ENCODE peak calls at places on chromosomes 7 and 10, in seven cellular contexts. One of them, this sample, is unnamed.

GRCh38 chr7:108004220-108005142 is 1.5 kb upstream of the LAMB1 start:
- DNase-seq in astrocyte of the cerebellum: no peak
- DNase-seq in skeletal muscle cell: no peak
- DNase-seq in body of pancreas: peak; percentile 49
- DNase-seq in A549: peak; percentile 81
- DNase-seq in neuronal stem cell: no peak
- DNase-seq in OCI-LY7: no peak
- DNase-seq in this sample: no peak

GRCh38 chr10:110008518-110009339 is 945 bp downstream of the ADD3 start:
- DNase-seq in skeletal muscle cell: no peak
- DNase-seq in astrocyte of the cerebellum: no peak
- DNase-seq in body of pancreas: peak; percentile 71
- DNase-seq in neuronal stem cell: peak; percentile 15
- DNase-seq in OCI-LY7: peak; percentile 81
- DNase-seq in A549: peak; percentile 13
- DNase-seq in this sample: no peak

GRCh38 chr7:142152076-142152475 is 40.6 kb downstream of the MGAM2 start:
- DNase-seq in A549: no peak
- DNase-seq in OCI-LY7: no peak
- DNase-seq in body of pancreas: no peak
- DNase-seq in astrocyte of the cerebellum: no peak
- DNase-seq in skeletal muscle cell: no peak
- DNase-seq in neuronal stem cell: no peak
- DNase-seq in this sample: no peak

GRCh38 chr7:84337386-84337785 is 142.8 kb upstream of the SEMA3A start:
- DNase-seq in A549: no peak
- DNase-seq in astrocyte of the cerebellum: peak; percentile 70
- DNase-seq in OCI-LY7: no peak
- DNase-seq in skeletal muscle cell: peak; percentile 47
- DNase-seq in neuronal stem cell: no peak
- DNase-seq in body of pancreas: no peak
- DNase-seq in this sample: no peak

GRCh38 chr10:6044651-6045599 is 17.2 kb downstream of the IL2RA start:
- DNase-seq in astrocyte of the cerebellum: no peak
- DNase-seq in OCI-LY7: peak; percentile 40
- DNase-seq in neuronal stem cell: no peak
- DNase-seq in body of pancreas: no peak
- DNase-seq in A549: no peak
- DNase-seq in skeletal muscle cell: no peak
- DNase-seq in this sample: no peak

GRCh38 chr10:18233775-18234174 is 93.6 kb downstream of the CACNB2 start:
- DNase-seq in astrocyte of the cerebellum: no peak
- DNase-seq in neuronal stem cell: no peak
- DNase-seq in A549: no peak
- DNase-seq in skeletal muscle cell: no peak
- DNase-seq in body of pancreas: peak; percentile 41
- DNase-seq in OCI-LY7: no peak
- DNase-seq in this sample: no peak

GRCh38 chr10:130428936-130429335 is 292.7 kb downstream of the GLRX3 start:
- DNase-seq in astrocyte of the cerebellum: no peak
- DNase-seq in neuronal stem cell: no peak
- DNase-seq in body of pancreas: no peak
- DNase-seq in skeletal muscle cell: no peak
- DNase-seq in A549: no peak
- DNase-seq in OCI-LY7: no peak
- DNase-seq in this sample: no peak

GRCh38 chr10:101597036-101597435 is 8.9 kb downstream of the DPCD start:
- DNase-seq in body of pancreas: no peak
- DNase-seq in skeletal muscle cell: no peak
- DNase-seq in A549: no peak
- DNase-seq in astrocyte of the cerebellum: no peak
- DNase-seq in neuronal stem cell: peak; percentile 37
- DNase-seq in OCI-LY7: no peak
- DNase-seq in this sample: no peak

GRCh38 chr7:150799741-150800575 is at the start of gene TMEM176B:
- DNase-seq in OCI-LY7: no peak
- DNase-seq in A549: no peak
- DNase-seq in skeletal muscle cell: no peak
- DNase-seq in astrocyte of the cerebellum: no peak
- DNase-seq in body of pancreas: no peak
- DNase-seq in neuronal stem cell: no peak
- DNase-seq in this sample: no peak

GRCh38 chr10:6665847-6666246 is 85.8 kb upstream of the PRKCQ start:
- DNase-seq in body of pancreas: no peak
- DNase-seq in A549: no peak
- DNase-seq in neuronal stem cell: no peak
- DNase-seq in astrocyte of the cerebellum: no peak
- DNase-seq in skeletal muscle cell: no peak
- DNase-seq in OCI-LY7: peak; percentile 15
- DNase-seq in this sample: no peak

GRCh38 chr7:57416601-57417358 is 33.2 kb upstream of the ZNF716 start:
- DNase-seq in neuronal stem cell: no peak
- DNase-seq in body of pancreas: no peak
- DNase-seq in A549: no peak
- DNase-seq in OCI-LY7: no peak
- DNase-seq in skeletal muscle cell: no peak
- DNase-seq in astrocyte of the cerebellum: no peak
- DNase-seq in this sample: no peak

GRCh38 chr7:44087914-44088838 is 5.8 kb upstream of the POLM start:
- DNase-seq in A549: no peak
- DNase-seq in OCI-LY7: no peak
- DNase-seq in body of pancreas: no peak
- DNase-seq in skeletal muscle cell: no peak
- DNase-seq in neuronal stem cell: no peak
- DNase-seq in astrocyte of the cerebellum: peak; percentile 82
- DNase-seq in this sample: peak; percentile 67

GRCh38 chr7:75649462-75649861 is 89.3 kb downstream of the HIP1 start:
- DNase-seq in skeletal muscle cell: no peak
- DNase-seq in A549: no peak
- DNase-seq in body of pancreas: no peak
- DNase-seq in astrocyte of the cerebellum: no peak
- DNase-seq in neuronal stem cell: no peak
- DNase-seq in OCI-LY7: no peak
- DNase-seq in this sample: no peak

GRCh38 chr10:61733358-61733940 is 70.7 kb downstream of the CABCOCO1 start:
- DNase-seq in body of pancreas: no peak
- DNase-seq in OCI-LY7: peak; percentile 56
- DNase-seq in astrocyte of the cerebellum: peak; percentile 45
- DNase-seq in A549: no peak
- DNase-seq in neuronal stem cell: peak; percentile 24
- DNase-seq in skeletal muscle cell: peak; percentile 8
- DNase-seq in this sample: no peak

GRCh38 chr10:68666280-68666760 is 54.7 kb upstream of the CCAR1 start:
- DNase-seq in astrocyte of the cerebellum: peak; percentile 85
- DNase-seq in A549: no peak
- DNase-seq in OCI-LY7: no peak
- DNase-seq in skeletal muscle cell: peak; percentile 83
- DNase-seq in body of pancreas: no peak
- DNase-seq in neuronal stem cell: no peak
- DNase-seq in this sample: peak; percentile 83

GRCh38 chr7:117715784-117716445 is 157.3 kb downstream of the CTTNBP2 start:
- DNase-seq in skeletal muscle cell: no peak
- DNase-seq in astrocyte of the cerebellum: peak; percentile 35
- DNase-seq in body of pancreas: peak; percentile 33
- DNase-seq in OCI-LY7: peak; percentile 40
- DNase-seq in neuronal stem cell: peak; percentile 27
- DNase-seq in A549: peak; percentile 61
- DNase-seq in this sample: peak; percentile 19

GRCh38 chr7:2478387-2478760 is 2.2 kb upstream of the GRIFIN start:
- DNase-seq in A549: no peak
- DNase-seq in astrocyte of the cerebellum: no peak
- DNase-seq in OCI-LY7: no peak
- DNase-seq in body of pancreas: peak; percentile 77
- DNase-seq in skeletal muscle cell: no peak
- DNase-seq in neuronal stem cell: no peak
- DNase-seq in this sample: no peak

GRCh38 chr7:158809596-158809995 is 19.7 kb downstream of the ESYT2 start:
- DNase-seq in skeletal muscle cell: no peak
- DNase-seq in OCI-LY7: no peak
- DNase-seq in neuronal stem cell: no peak
- DNase-seq in A549: no peak
- DNase-seq in body of pancreas: no peak
- DNase-seq in astrocyte of the cerebellum: no peak
- DNase-seq in this sample: no peak

GRCh38 chr7:91949221-91950009 is 8.8 kb downstream of the AKAP9 start:
- DNase-seq in body of pancreas: no peak
- DNase-seq in neuronal stem cell: no peak
- DNase-seq in skeletal muscle cell: no peak
- DNase-seq in astrocyte of the cerebellum: no peak
- DNase-seq in OCI-LY7: no peak
- DNase-seq in A549: no peak
- DNase-seq in this sample: no peak

GRCh38 chr10:33252794-33253203 is 81.7 kb downstream of the NRP1 start:
- DNase-seq in A549: peak; percentile 43
- DNase-seq in skeletal muscle cell: peak; percentile 65
- DNase-seq in neuronal stem cell: no peak
- DNase-seq in body of pancreas: no peak
- DNase-seq in astrocyte of the cerebellum: peak; percentile 57
- DNase-seq in OCI-LY7: no peak
- DNase-seq in this sample: peak; percentile 77

GRCh38 chr7:75866129-75866496 is 12.7 kb upstream of the RHBDD2 start:
- DNase-seq in astrocyte of the cerebellum: no peak
- DNase-seq in neuronal stem cell: no peak
- DNase-seq in body of pancreas: no peak
- DNase-seq in A549: no peak
- DNase-seq in OCI-LY7: no peak
- DNase-seq in skeletal muscle cell: no peak
- DNase-seq in this sample: no peak

GRCh38 chr10:86553639-86554038 is 32.0 kb upstream of the WAPL start:
- DNase-seq in astrocyte of the cerebellum: no peak
- DNase-seq in A549: no peak
- DNase-seq in skeletal muscle cell: no peak
- DNase-seq in OCI-LY7: no peak
- DNase-seq in body of pancreas: no peak
- DNase-seq in neuronal stem cell: no peak
- DNase-seq in this sample: no peak

GRCh38 chr10:118698421-118698820 is 56.3 kb downstream of the CACUL1 start:
- DNase-seq in OCI-LY7: no peak
- DNase-seq in astrocyte of the cerebellum: peak; percentile 27
- DNase-seq in A549: peak; percentile 11
- DNase-seq in neuronal stem cell: no peak
- DNase-seq in body of pancreas: no peak
- DNase-seq in skeletal muscle cell: no peak
- DNase-seq in this sample: no peak
- H3K4me3 ChIP-seq in OCI-LY7: no peak overlapping the region
- H3K4me3 ChIP-seq in astrocyte of the cerebellum: no peak overlapping the region
- H3K4me3 ChIP-seq in A549: no peak overlapping the region
- H3K4me3 ChIP-seq in neuronal stem cell: no peak overlapping the region
- H3K4me3 ChIP-seq in body of pancreas: no peak overlapping the region
- H3K4me3 ChIP-seq in skeletal muscle cell: no peak overlapping the region
- H3K4me3 ChIP-seq in this sample: no peak overlapping the region

GRCh38 chr7:12369700-12370099 is 34.0 kb downstream of the VWDE start:
- DNase-seq in astrocyte of the cerebellum: no peak
- DNase-seq in skeletal muscle cell: no peak
- DNase-seq in neuronal stem cell: no peak
- DNase-seq in A549: no peak
- DNase-seq in OCI-LY7: no peak
- DNase-seq in body of pancreas: no peak
- DNase-seq in this sample: no peak
- H3K4me3 ChIP-seq in astrocyte of the cerebellum: no peak overlapping the region
- H3K4me3 ChIP-seq in skeletal muscle cell: no peak overlapping the region
- H3K4me3 ChIP-seq in neuronal stem cell: no peak overlapping the region
- H3K4me3 ChIP-seq in A549: no peak overlapping the region
- H3K4me3 ChIP-seq in OCI-LY7: no peak overlapping the region
- H3K4me3 ChIP-seq in body of pancreas: no peak overlapping the region
- H3K4me3 ChIP-seq in this sample: no peak overlapping the region

DNA sequence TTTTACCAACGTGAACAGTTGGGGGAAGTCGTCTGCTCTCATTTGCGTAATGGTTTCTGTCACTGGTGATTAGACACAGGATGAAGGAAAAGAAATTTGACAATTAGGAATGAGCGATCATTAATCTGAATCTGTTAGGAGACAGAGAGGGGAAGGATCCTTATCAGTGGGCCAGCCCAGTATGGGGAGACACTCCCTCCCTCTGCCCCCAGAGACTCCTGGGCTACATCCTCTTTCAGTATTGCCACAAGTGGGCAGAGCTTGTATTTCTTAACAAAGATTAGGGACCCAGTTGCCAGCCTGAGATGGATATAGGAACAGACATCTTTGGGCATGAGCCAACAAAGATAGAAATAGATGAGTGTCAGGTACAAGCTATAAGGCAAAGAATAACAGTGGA is 15.5 kb downstream of the HIF1AN start:
- DNase-seq in skeletal muscle cell: no peak
- DNase-seq in A549: no peak
- DNase-seq in astrocyte of the cerebellum: no peak
- DNase-seq in body of pancreas: no peak
- DNase-seq in neuronal stem cell: no peak
- DNase-seq in OCI-LY7: no peak
- DNase-seq in this sample: no peak
- H3K4me3 ChIP-seq in skeletal muscle cell: no peak overlapping the region
- H3K4me3 ChIP-seq in A549: no peak overlapping the region
- H3K4me3 ChIP-seq in astrocyte of the cerebellum: no peak overlapping the region
- H3K4me3 ChIP-seq in body of pancreas: no peak overlapping the region
- H3K4me3 ChIP-seq in neuronal stem cell: no peak overlapping the region
- H3K4me3 ChIP-seq in OCI-LY7: no peak overlapping the region
- H3K4me3 ChIP-seq in this sample: no peak overlapping the region

DNA sequence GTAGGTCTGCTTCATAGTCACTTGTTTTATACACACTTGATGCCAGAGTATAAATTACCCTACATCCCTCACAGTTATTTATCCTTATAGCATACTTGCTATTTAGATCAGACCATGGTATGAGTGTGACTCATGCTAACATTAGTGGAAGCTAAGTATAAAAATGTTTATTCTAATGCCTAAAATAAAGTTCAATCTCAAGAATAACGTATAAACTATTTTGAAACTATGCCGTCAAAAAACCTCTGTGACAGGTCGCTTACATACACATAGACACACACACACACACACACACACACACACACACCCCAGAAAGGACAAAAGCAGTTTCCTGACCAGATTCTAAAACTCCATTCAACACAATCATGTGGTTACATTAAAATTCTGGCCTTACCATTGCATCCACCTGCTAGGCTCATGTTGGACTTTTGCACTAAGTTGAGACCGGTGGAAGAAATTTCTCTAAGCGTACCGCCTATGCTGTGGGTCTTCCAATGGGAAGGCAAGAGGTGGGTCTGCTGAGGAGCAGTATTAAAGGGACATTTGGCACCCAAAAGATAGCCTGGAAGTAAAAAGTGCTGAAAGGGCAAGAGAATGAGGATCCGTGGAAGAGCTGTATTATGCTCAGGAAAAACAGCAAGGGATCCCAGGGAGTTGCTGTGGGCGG is 5.0 kb downstream of the FOXP2 start:
- DNase-seq in astrocyte of the cerebellum: no peak
- DNase-seq in skeletal muscle cell: no peak
- DNase-seq in neuronal stem cell: no peak
- DNase-seq in OCI-LY7: no peak
- DNase-seq in body of pancreas: no peak
- DNase-seq in A549: no peak
- DNase-seq in this sample: no peak
- H3K4me3 ChIP-seq in astrocyte of the cerebellum: no peak overlapping the region
- H3K4me3 ChIP-seq in skeletal muscle cell: no peak overlapping the region
- H3K4me3 ChIP-seq in neuronal stem cell: no peak overlapping the region
- H3K4me3 ChIP-seq in OCI-LY7: no peak overlapping the region
- H3K4me3 ChIP-seq in body of pancreas: no peak overlapping the region
- H3K4me3 ChIP-seq in A549: no peak overlapping the region
- H3K4me3 ChIP-seq in this sample: no peak overlapping the region

GRCh38 chr7:99929730-99930053 is 272 bp upstream of the GJC3 start:
- DNase-seq in body of pancreas: no peak
- DNase-seq in neuronal stem cell: no peak
- DNase-seq in skeletal muscle cell: no peak
- DNase-seq in OCI-LY7: no peak
- DNase-seq in astrocyte of the cerebellum: no peak
- DNase-seq in A549: no peak
- DNase-seq in this sample: no peak
- H3K4me3 ChIP-seq in body of pancreas: no peak overlapping the region
- H3K4me3 ChIP-seq in neuronal stem cell: no peak overlapping the region
- H3K4me3 ChIP-seq in skeletal muscle cell: no peak overlapping the region
- H3K4me3 ChIP-seq in OCI-LY7: no peak overlapping the region
- H3K4me3 ChIP-seq in astrocyte of the cerebellum: no peak overlapping the region
- H3K4me3 ChIP-seq in A549: no peak overlapping the region
- H3K4me3 ChIP-seq in this sample: peak overlapping the region; percentile 36